ENCODE peak calls at places on chromosome 16, in nine cellular contexts. One of them, this sample, is unnamed.

GRCh38 chr16:53091508-53092211 is 36.9 kb downstream of the CHD9 start:
- DNase-seq in CD4-positive, alpha-beta T cell: no peak
- DNase-seq in suprapubic skin: peak
- DNase-seq in transverse colon: peak
- DNase-seq in ovary: peak
- DNase-seq in thoracic aorta: no peak
- DNase-seq in IMR-90: peak
- DNase-seq in PC-3: no peak
- DNase-seq in adrenal gland: peak
- DNase-seq in this sample: peak

GRCh38 chr16:31090540-31090939 is 1.8 kb upstream of the PRSS53 start:
- DNase-seq in IMR-90: peak
- DNase-seq in ovary: no peak
- DNase-seq in transverse colon: no peak
- DNase-seq in CD4-positive, alpha-beta T cell: no peak
- DNase-seq in thoracic aorta: no peak
- DNase-seq in PC-3: no peak
- DNase-seq in adrenal gland: no peak
- DNase-seq in suprapubic skin: no peak
- DNase-seq in this sample: peak

GRCh38 chr16:71360378-71360777 is 1.9 kb downstream of the CALB2 start:
- DNase-seq in thoracic aorta: no peak
- DNase-seq in IMR-90: peak
- DNase-seq in CD4-positive, alpha-beta T cell: no peak
- DNase-seq in PC-3: peak
- DNase-seq in adrenal gland: peak
- DNase-seq in suprapubic skin: no peak
- DNase-seq in transverse colon: no peak
- DNase-seq in ovary: no peak
- DNase-seq in this sample: no peak

GRCh38 chr16:47939690-47940089 is 216.1 kb downstream of the ABCC12 start:
- DNase-seq in adrenal gland: no peak
- DNase-seq in CD4-positive, alpha-beta T cell: no peak
- DNase-seq in suprapubic skin: no peak
- DNase-seq in IMR-90: no peak
- DNase-seq in PC-3: peak
- DNase-seq in transverse colon: no peak
- DNase-seq in thoracic aorta: no peak
- DNase-seq in ovary: no peak
- DNase-seq in this sample: no peak

GRCh38 chr16:63447121-63447520 is 1410.9 kb upstream of the CDH8 start:
- DNase-seq in transverse colon: no peak
- DNase-seq in ovary: no peak
- DNase-seq in thoracic aorta: no peak
- DNase-seq in IMR-90: no peak
- DNase-seq in CD4-positive, alpha-beta T cell: no peak
- DNase-seq in adrenal gland: no peak
- DNase-seq in suprapubic skin: no peak
- DNase-seq in PC-3: no peak
- DNase-seq in this sample: no peak

GRCh38 chr16:22257440-22257839 is 39.8 kb upstream of the POLR3E start:
- DNase-seq in suprapubic skin: no peak
- DNase-seq in CD4-positive, alpha-beta T cell: no peak
- DNase-seq in PC-3: no peak
- DNase-seq in IMR-90: no peak
- DNase-seq in ovary: no peak
- DNase-seq in adrenal gland: no peak
- DNase-seq in transverse colon: no peak
- DNase-seq in thoracic aorta: no peak
- DNase-seq in this sample: no peak

GRCh38 chr16:85652431-85653221 is 36.1 kb downstream of the GINS2 start:
- DNase-seq in IMR-90: peak
- DNase-seq in adrenal gland: peak
- DNase-seq in CD4-positive, alpha-beta T cell: no peak
- DNase-seq in thoracic aorta: no peak
- DNase-seq in suprapubic skin: no peak
- DNase-seq in PC-3: peak
- DNase-seq in transverse colon: peak
- DNase-seq in ovary: peak
- DNase-seq in this sample: peak

GRCh38 chr16:20918486-20919239 is 18.1 kb downstream of the LYRM1 start:
- DNase-seq in adrenal gland: peak
- DNase-seq in suprapubic skin: no peak
- DNase-seq in transverse colon: no peak
- DNase-seq in PC-3: no peak
- DNase-seq in IMR-90: peak
- DNase-seq in CD4-positive, alpha-beta T cell: no peak
- DNase-seq in ovary: no peak
- DNase-seq in thoracic aorta: no peak
- DNase-seq in this sample: peak

GRCh38 chr16:85816159-85816558 is 16.7 kb downstream of the COX4I1 start:
- DNase-seq in IMR-90: no peak
- DNase-seq in transverse colon: no peak
- DNase-seq in ovary: no peak
- DNase-seq in thoracic aorta: no peak
- DNase-seq in suprapubic skin: no peak
- DNase-seq in PC-3: no peak
- DNase-seq in adrenal gland: no peak
- DNase-seq in CD4-positive, alpha-beta T cell: no peak
- DNase-seq in this sample: no peak

GRCh38 chr16:57268804-57269800 is 15.4 kb downstream of the PLLP start:
- DNase-seq in PC-3: no peak
- DNase-seq in CD4-positive, alpha-beta T cell: peak
- DNase-seq in transverse colon: peak
- DNase-seq in thoracic aorta: no peak
- DNase-seq in IMR-90: peak
- DNase-seq in ovary: no peak
- DNase-seq in suprapubic skin: no peak
- DNase-seq in adrenal gland: peak
- DNase-seq in this sample: peak

GRCh38 chr16:73163238-73163795 is 115.4 kb upstream of the ZFHX3 start:
- DNase-seq in ovary: no peak
- DNase-seq in transverse colon: no peak
- DNase-seq in thoracic aorta: no peak
- DNase-seq in adrenal gland: no peak
- DNase-seq in suprapubic skin: no peak
- DNase-seq in CD4-positive, alpha-beta T cell: no peak
- DNase-seq in IMR-90: no peak
- DNase-seq in PC-3: no peak
- DNase-seq in this sample: no peak

DNA sequence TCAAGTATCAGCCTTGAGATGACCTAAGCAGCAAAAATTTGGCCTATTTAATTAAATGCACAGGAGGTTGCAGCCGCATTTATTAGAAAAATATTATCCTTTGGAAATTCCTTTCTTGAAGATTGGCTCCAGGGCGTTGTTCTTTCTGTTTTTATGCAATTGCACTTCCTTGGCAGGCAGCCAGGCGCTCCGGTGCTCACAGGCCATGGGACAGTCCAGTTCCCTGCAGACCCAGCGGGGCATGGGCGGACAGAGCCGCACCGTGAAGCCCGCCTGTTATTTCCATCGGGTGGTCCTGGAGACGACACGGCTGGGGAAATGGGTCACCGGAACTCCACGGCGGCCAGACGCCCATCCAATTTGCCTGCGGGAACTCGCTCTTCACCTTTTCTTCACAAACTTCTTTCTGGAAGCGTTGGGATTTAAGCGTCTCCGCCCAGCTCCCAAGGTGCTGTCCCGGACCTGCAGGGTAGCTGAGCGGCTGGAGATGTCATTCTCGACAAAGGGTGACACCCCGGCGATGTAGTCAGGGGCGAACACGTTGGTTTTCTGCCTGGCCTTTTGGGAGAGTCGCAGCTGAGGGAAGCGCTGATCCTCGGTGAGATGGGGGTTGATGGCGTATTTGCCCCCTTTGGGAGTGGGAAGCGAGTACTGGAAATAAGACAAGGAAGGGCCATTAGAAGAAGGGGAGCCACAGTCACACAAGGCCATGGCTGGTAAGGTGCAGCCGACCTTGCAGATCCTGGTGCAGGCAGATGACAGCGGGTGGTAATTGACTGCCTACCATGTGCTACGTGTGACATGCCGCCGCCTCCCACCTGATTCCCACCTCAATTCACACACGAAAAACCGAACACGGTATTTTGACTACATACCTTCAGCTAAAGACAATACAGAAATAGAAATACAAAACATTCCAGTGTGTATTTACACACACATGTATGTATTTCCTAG is 12.5 kb downstream of the NOB1 start:
- DNase-seq in PC-3: peak
- DNase-seq in ovary: peak
- DNase-seq in CD4-positive, alpha-beta T cell: no peak
- DNase-seq in suprapubic skin: peak
- DNase-seq in transverse colon: peak
- DNase-seq in adrenal gland: peak
- DNase-seq in IMR-90: peak
- DNase-seq in thoracic aorta: no peak
- DNase-seq in this sample: peak
- H3K27ac ChIP-seq in PC-3: peak
- H3K27ac ChIP-seq in ovary: no peak
- H3K27ac ChIP-seq in CD4-positive, alpha-beta T cell: no peak
- H3K27ac ChIP-seq in suprapubic skin: no peak
- H3K27ac ChIP-seq in transverse colon: peak
- H3K27ac ChIP-seq in adrenal gland: peak
- H3K27ac ChIP-seq in IMR-90: no peak
- H3K27ac ChIP-seq in thoracic aorta: no peak
- H3K27ac ChIP-seq in this sample: no peak

GRCh38 chr16:89920723-89921122 is 2.1 kb downstream of the MC1R start:
- DNase-seq in suprapubic skin: no peak
- DNase-seq in IMR-90: peak
- DNase-seq in adrenal gland: peak
- DNase-seq in PC-3: no peak
- DNase-seq in ovary: no peak
- DNase-seq in transverse colon: no peak
- DNase-seq in CD4-positive, alpha-beta T cell: no peak
- DNase-seq in thoracic aorta: no peak
- DNase-seq in this sample: no peak
- TF ChIP-seq CTCF in suprapubic skin: no peak
- TF ChIP-seq CTCF in IMR-90: no peak
- TF ChIP-seq CTCF in adrenal gland: no peak
- TF ChIP-seq CTCF in PC-3: no peak
- TF ChIP-seq CTCF in ovary: no peak
- TF ChIP-seq CTCF in transverse colon: no peak
- TF ChIP-seq CTCF in CD4-positive, alpha-beta T cell: no peak
- TF ChIP-seq CTCF in thoracic aorta: no peak
- TF ChIP-seq CTCF in this sample: no peak

GRCh38 chr16:65123846-65124513 is 2.1 kb upstream of the CDH11 start:
- DNase-seq in suprapubic skin: no peak
- DNase-seq in adrenal gland: no peak
- DNase-seq in CD4-positive, alpha-beta T cell: no peak
- DNase-seq in thoracic aorta: no peak
- DNase-seq in transverse colon: no peak
- DNase-seq in PC-3: no peak
- DNase-seq in IMR-90: peak
- DNase-seq in ovary: peak
- DNase-seq in this sample: no peak
- H3K27ac ChIP-seq in suprapubic skin: peak
- H3K27ac ChIP-seq in adrenal gland: peak
- H3K27ac ChIP-seq in CD4-positive, alpha-beta T cell: no peak
- H3K27ac ChIP-seq in thoracic aorta: peak
- H3K27ac ChIP-seq in transverse colon: peak
- H3K27ac ChIP-seq in PC-3: peak
- H3K27ac ChIP-seq in IMR-90: peak
- H3K27ac ChIP-seq in ovary: peak
- H3K27ac ChIP-seq in this sample: peak

GRCh38 chr16:69799601-69800000 is 37.5 kb downstream of the WWP2 start:
- DNase-seq in PC-3: no peak
- DNase-seq in adrenal gland: no peak
- DNase-seq in ovary: no peak
- DNase-seq in CD4-positive, alpha-beta T cell: no peak
- DNase-seq in thoracic aorta: no peak
- DNase-seq in transverse colon: no peak
- DNase-seq in suprapubic skin: no peak
- DNase-seq in IMR-90: peak
- DNase-seq in this sample: no peak

GRCh38 chr16:69793521-69793920 is 31.4 kb downstream of the WWP2 start:
- DNase-seq in PC-3: no peak
- DNase-seq in IMR-90: no peak
- DNase-seq in ovary: no peak
- DNase-seq in transverse colon: no peak
- DNase-seq in thoracic aorta: no peak
- DNase-seq in CD4-positive, alpha-beta T cell: no peak
- DNase-seq in suprapubic skin: no peak
- DNase-seq in adrenal gland: no peak
- DNase-seq in this sample: no peak

GRCh38 chr16:69796285-69797118 is 34.4 kb downstream of the WWP2 start:
- DNase-seq in PC-3: peak
- DNase-seq in CD4-positive, alpha-beta T cell: no peak
- DNase-seq in IMR-90: peak
- DNase-seq in thoracic aorta: no peak
- DNase-seq in transverse colon: peak
- DNase-seq in ovary: peak
- DNase-seq in suprapubic skin: no peak
- DNase-seq in adrenal gland: peak
- DNase-seq in this sample: no peak

GRCh38 chr16:69804283-69804682 is 42.2 kb downstream of the WWP2 start:
- DNase-seq in CD4-positive, alpha-beta T cell: no peak
- DNase-seq in adrenal gland: no peak
- DNase-seq in ovary: no peak
- DNase-seq in suprapubic skin: no peak
- DNase-seq in transverse colon: no peak
- DNase-seq in IMR-90: no peak
- DNase-seq in thoracic aorta: no peak
- DNase-seq in PC-3: no peak
- DNase-seq in this sample: no peak

GRCh38 chr16:69798466-69798865 is 36.3 kb downstream of the WWP2 start:
- DNase-seq in thoracic aorta: no peak
- DNase-seq in CD4-positive, alpha-beta T cell: no peak
- DNase-seq in adrenal gland: peak
- DNase-seq in PC-3: no peak
- DNase-seq in ovary: no peak
- DNase-seq in IMR-90: peak
- DNase-seq in suprapubic skin: no peak
- DNase-seq in transverse colon: no peak
- DNase-seq in this sample: no peak
- TF ChIP-seq CTCF in thoracic aorta: peak
- TF ChIP-seq CTCF in CD4-positive, alpha-beta T cell: no peak
- TF ChIP-seq CTCF in adrenal gland: no peak
- TF ChIP-seq CTCF in PC-3: peak
- TF ChIP-seq CTCF in ovary: no peak
- TF ChIP-seq CTCF in IMR-90: peak
- TF ChIP-seq CTCF in suprapubic skin: no peak
- TF ChIP-seq CTCF in transverse colon: no peak
- TF ChIP-seq CTCF in this sample: peak

DNA sequence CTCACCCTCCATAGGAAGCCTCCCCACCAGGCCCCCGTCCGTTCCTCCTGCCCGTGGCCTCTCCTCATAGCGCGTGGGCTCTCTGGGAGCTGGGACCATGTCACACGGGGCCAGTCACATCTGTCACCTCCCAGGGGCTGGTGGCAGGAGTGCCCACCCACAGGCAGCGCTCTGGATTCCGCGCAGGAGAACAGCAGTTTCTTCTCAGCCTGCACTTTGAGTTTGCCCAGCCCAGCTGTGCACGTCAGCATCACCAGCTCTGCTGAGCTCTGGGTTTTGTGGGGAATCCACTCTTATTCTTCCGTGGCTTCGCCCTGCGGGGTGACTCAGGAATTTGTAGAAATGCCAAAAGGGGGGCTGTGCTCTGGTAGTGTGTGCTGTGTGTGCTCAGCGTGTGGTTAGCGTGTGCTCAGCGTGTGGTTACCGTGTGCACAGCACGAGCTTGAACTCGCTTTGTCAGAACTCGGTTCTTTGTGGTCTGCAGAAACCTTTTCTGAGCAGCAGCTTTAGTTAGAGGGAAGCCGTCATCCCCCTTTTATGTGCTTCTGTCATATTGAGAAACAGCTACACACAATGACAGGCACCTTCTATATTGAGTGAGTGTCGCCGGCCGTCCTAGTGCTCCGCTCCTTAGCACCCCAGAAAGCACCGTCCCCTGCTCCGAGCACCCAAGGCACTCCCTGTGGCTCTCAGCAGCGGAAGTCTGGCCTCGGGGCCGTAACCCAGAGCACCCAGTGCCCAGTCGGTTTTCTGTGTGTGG is 3.3 kb downstream of the ACSF3 start:
- DNase-seq in transverse colon: no peak
- DNase-seq in IMR-90: peak
- DNase-seq in thoracic aorta: no peak
- DNase-seq in ovary: no peak
- DNase-seq in adrenal gland: no peak
- DNase-seq in CD4-positive, alpha-beta T cell: peak
- DNase-seq in suprapubic skin: no peak
- DNase-seq in PC-3: no peak
- DNase-seq in this sample: no peak
- H3K27ac ChIP-seq in transverse colon: peak
- H3K27ac ChIP-seq in IMR-90: no peak
- H3K27ac ChIP-seq in thoracic aorta: no peak
- H3K27ac ChIP-seq in ovary: no peak
- H3K27ac ChIP-seq in adrenal gland: no peak
- H3K27ac ChIP-seq in CD4-positive, alpha-beta T cell: peak
- H3K27ac ChIP-seq in suprapubic skin: no peak
- H3K27ac ChIP-seq in PC-3: no peak
- H3K27ac ChIP-seq in this sample: no peak

This sample was measured in psoas muscle.